ENCODE peak calls at places on chromosomes 12 and 14, in nine cellular contexts. R is adrenal gland, Q is keratinocyte, A is left lung, Y is progenitor cell of endocrine pancreas, K is stomach, O is astrocyte of the spinal cord, J is prostate gland, G is Calu3. N is an unnamed sample.

GRCh38 chr14:61219256-61219655 is 61.9 kb downstream of the TMEM30B start:
- DNase-seq in O (no peak), G (no peak), K (no peak), A (no peak), Y (no peak), Q (no peak), J (no peak), R (no peak), N (no peak)

GRCh38 chr14:103880986-103881926 is 33.9 kb upstream of the PPP1R13B start:
- DNase-seq in R (peak), J (no peak), A (no peak), K (peak), Y (no peak), Q (no peak), G (no peak), O (no peak), N (no peak)

GRCh38 chr14:101478096-101478495 is 83.2 kb upstream of the DIO3 start:
- DNase-seq in J (no peak), O (no peak), K (peak), G (no peak), A (no peak), Y (no peak), Q (no peak), R (no peak), N (no peak)

GRCh38 chr12:3041558-3042164 is 35.5 kb upstream of the TSPAN9 start:
- DNase-seq in R (peak), K (peak), O (peak), J (peak), Q (peak), Y (peak), G (peak), A (no peak), N (peak)

GRCh38 chr14:75831971-75832370 is 149.8 kb downstream of the TGFB3 start:
- DNase-seq in R (no peak), Q (no peak), A (no peak), K (peak), J (peak), G (peak), O (peak), Y (no peak), N (no peak)

GRCh38 chr12:129237881-129238280 is 384.6 kb downstream of the GLT1D1 start:
- DNase-seq in R (no peak), Q (no peak), K (no peak), J (no peak), G (no peak), Y (no peak), A (no peak), O (no peak), N (no peak)

GRCh38 chr14:69260246-69260978 is 454 bp downstream of the GALNT16 start:
- DNase-seq in O (no peak), R (no peak), Y (peak), A (no peak), G (peak), J (no peak), K (no peak), Q (no peak), N (peak)

GRCh38 chr14:51666070-51666469 is 14.4 kb downstream of the FRMD6 start:
- DNase-seq in O (no peak), G (no peak), J (no peak), R (no peak), K (no peak), Q (no peak), Y (no peak), A (no peak), N (no peak)

GRCh38 chr12:51320695-51321320 is 3.2 kb downstream of the BIN2 start:
- DNase-seq in G (no peak), O (no peak), K (no peak), Q (no peak), J (no peak), Y (no peak), R (no peak), A (no peak), N (no peak)

GRCh38 chr14:54058501-54058900 is 101.9 kb upstream of the BMP4 start:
- DNase-seq in R (no peak), K (no peak), A (no peak), G (no peak), Q (no peak), Y (no peak), J (no peak), O (no peak), N (no peak)

GRCh38 chr12:77736219-77736965 is 94.3 kb upstream of the NAV3 start:
- DNase-seq in A (no peak), Q (no peak), G (no peak), K (no peak), J (no peak), O (no peak), R (no peak), Y (no peak), N (no peak)

GRCh38 chr14:38824691-38825090 is 278.3 kb downstream of the SEC23A start:
- DNase-seq in O (no peak), Y (no peak), R (no peak), J (no peak), G (no peak), K (no peak), Q (no peak), A (no peak), N (no peak)

GRCh38 chr12:94754653-94755052 is 104.3 kb upstream of the TMCC3 start:
- DNase-seq in O (no peak), A (no peak), J (no peak), K (no peak), Q (no peak), R (no peak), Y (no peak), G (no peak), N (no peak)
- TF ChIP-seq CTCF in O (peak), A (no peak), J (peak), K (no peak), Q (peak), R (peak), Y (no peak), G (no peak), N (no peak)

DNA sequence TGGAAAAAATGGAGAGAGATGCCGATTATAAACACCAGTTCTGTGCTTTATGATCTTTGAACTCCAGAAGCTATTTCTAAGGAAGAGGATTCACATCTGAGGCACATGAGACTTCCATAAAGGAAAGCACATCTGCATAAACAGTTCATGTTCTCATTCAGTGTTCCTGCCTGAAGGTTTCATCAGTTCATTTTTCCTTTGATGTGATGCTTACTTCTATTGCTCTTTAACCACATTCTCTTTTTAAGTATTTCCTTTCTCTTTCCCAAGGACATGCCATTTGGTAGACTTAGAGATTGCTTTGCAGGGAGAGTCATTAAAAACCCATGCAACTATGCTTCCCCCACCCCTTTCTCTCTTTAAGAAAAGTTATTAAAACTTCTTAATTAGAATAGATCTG is 387.0 kb upstream of the FLRT2 start:
- DNase-seq in A (no peak), K (no peak), Q (no peak), J (no peak), O (peak), Y (no peak), G (no peak), R (no peak), N (no peak)
- TF ChIP-seq CTCF in A (no peak), K (no peak), Q (no peak), J (no peak), O (no peak), Y (no peak), G (no peak), R (no peak), N (no peak)

DNA sequence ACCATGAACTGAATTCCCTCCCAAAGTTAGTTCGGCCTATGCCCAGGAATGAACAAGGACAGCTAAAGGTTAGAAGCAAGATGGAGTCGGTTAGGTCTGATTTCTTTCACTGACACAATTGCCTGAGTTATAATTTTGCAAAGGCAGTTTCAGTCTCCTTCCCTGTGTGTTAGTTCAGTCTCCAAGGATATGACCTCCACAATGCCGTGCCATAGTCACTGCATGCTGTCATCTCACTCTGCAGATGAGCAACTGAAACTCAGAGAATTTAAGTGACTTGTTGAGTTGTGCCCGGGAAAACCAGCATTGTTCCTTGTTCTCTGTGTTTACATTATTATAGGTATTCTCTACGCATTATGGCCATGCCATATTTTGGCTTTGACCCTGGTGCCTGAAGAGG is 10.1 kb upstream of the SERPINA1 start:
- DNase-seq in A (no peak), Y (no peak), K (no peak), R (no peak), Q (no peak), J (no peak), O (no peak), G (no peak), N (no peak)
- TF ChIP-seq CTCF in A (no peak), Y (no peak), K (no peak), R (no peak), Q (no peak), J (no peak), O (no peak), G (no peak), N (no peak)

GRCh38 chr14:85517113-85517688 is 12.7 kb upstream of the FLRT2 start:
- DNase-seq in O (no peak), R (no peak), K (no peak), A (no peak), G (no peak), Y (no peak), Q (no peak), J (no peak), N (no peak)
- TF ChIP-seq CTCF in O (no peak), R (no peak), K (no peak), A (no peak), G (no peak), Y (no peak), Q (no peak), J (no peak), N (no peak)

N was measured in nephron progenitor cell.